ENCODE peak calls at places on chromosomes 11 and 22, in eight cellular contexts. T is spleen, U is Panc1, A is sigmoid colon, R is SK-N-MC, B is stomach, S is GM23338, H is upper lobe of left lung. Z is an unnamed sample.

GRCh38 chr11:111797145-111797581 is 31.0 kb upstream of the PPP2R1B start:
- DNase-seq in T (no peak), U (no peak), A (no peak), R (no peak), B (no peak), S (no peak), H (no peak), Z (no peak)

GRCh38 chr11:113006916-113007445 is 45.8 kb downstream of the NCAM1 start:
- DNase-seq in T (no peak), U (no peak), A (no peak), R (no peak), B (no peak), S (no peak), H (no peak), Z (no peak)

GRCh38 chr11:32323814-32324130 is 111.6 kb downstream of the WT1 start:
- DNase-seq in T (no peak), U (no peak), A (no peak), R (no peak), B (no peak), S (no peak), H (no peak), Z (no peak)

GRCh38 chr11:85748455-85748891 is 62.5 kb downstream of the SYTL2 start:
- DNase-seq in T (no peak), U (no peak), A (no peak), R (no peak), B (no peak), S (peak), H (no peak), Z (no peak)

GRCh38 chr11:62669420-62670161 is 1.9 kb upstream of the UQCC3 start:
- DNase-seq in T (no peak), U (no peak), A (no peak), R (no peak), B (no peak), S (peak), H (no peak), Z (no peak)

GRCh38 chr11:44970293-44970692 is 19.6 kb upstream of the TP53I11 start:
- DNase-seq in T (no peak), U (no peak), A (no peak), R (no peak), B (no peak), S (no peak), H (no peak), Z (no peak)

GRCh38 chr11:71084306-71085012 is 167.9 kb downstream of the SHANK2 start:
- DNase-seq in T (no peak), U (no peak), A (no peak), R (no peak), B (no peak), S (no peak), H (no peak), Z (no peak)

GRCh38 chr22:47375621-47376321 is 613.3 kb downstream of the TBC1D22A start:
- DNase-seq in T (peak), U (no peak), A (peak), R (no peak), B (no peak), S (no peak), H (peak), Z (no peak)

GRCh38 chr11:64583296-64584262 is 7.4 kb upstream of the SLC22A12 start:
- DNase-seq in T (peak), U (no peak), A (peak), R (no peak), B (no peak), S (no peak), H (no peak), Z (no peak)

GRCh38 chr22:37079668-37080171 is 28.2 kb downstream of the KCTD17 start:
- DNase-seq in T (peak), U (no peak), A (no peak), R (no peak), B (peak), S (no peak), H (peak), Z (no peak)

GRCh38 chr11:65696802-65697552 is 15.1 kb upstream of the KAT5 start:
- DNase-seq in T (no peak), U (no peak), A (no peak), R (no peak), B (no peak), S (no peak), H (no peak), Z (no peak)

GRCh38 chr11:131661137-131661536 is 290.7 kb downstream of the NTM start:
- DNase-seq in T (no peak), U (no peak), A (no peak), R (no peak), B (no peak), S (no peak), H (no peak), Z (no peak)

GRCh38 chr11:498297-499181 is 8.5 kb downstream of the RNH1 start:
- DNase-seq in T (no peak), U (no peak), A (no peak), R (no peak), B (no peak), S (no peak), H (no peak), Z (no peak)

GRCh38 chr11:495537-495931 is 11.5 kb downstream of the RNH1 start:
- DNase-seq in T (no peak), U (no peak), A (no peak), R (no peak), B (no peak), S (no peak), H (no peak), Z (no peak)

GRCh38 chr11:499201-500076 is 7.6 kb downstream of the RNH1 start:
- DNase-seq in T (no peak), U (no peak), A (no peak), R (no peak), B (no peak), S (no peak), H (peak), Z (no peak)

GRCh38 chr11:496834-497564 is 10.0 kb downstream of the RNH1 start:
- DNase-seq in T (no peak), U (no peak), A (no peak), R (no peak), B (no peak), S (peak), H (no peak), Z (no peak)

DNA sequence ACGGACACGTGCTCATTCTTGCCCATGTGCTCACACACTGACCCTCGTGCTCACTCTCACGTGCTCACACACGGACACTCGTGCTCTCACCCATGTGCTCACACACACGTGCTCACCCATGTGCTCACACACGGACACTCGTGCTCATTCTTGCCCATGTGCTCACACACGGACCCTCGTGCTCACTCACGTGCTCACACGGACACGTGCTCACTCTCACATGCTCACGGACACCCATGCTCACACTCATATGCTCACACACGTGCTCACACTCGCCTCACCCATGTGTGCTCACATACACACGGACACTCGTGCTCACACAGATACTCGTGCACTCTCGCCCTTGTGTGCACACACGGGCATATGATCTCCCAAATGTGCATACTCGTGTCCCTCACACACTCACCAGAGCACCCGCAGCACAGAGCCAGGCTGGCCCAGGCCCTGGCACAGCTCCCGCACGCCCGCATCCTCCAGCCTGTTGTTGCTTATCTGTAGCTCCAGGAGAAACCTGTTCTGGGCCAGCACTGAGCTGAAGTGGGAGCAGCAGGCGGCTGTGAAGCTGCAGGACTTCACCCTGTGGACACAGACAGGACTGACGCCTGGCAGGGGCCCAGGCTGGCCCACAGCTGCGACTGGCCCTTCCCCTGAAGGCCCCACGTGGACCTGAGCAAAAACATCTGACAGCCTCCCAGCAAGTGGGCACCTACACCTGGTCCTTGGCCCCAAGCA is 9.3 kb downstream of the RNH1 start:
- DNase-seq in T (no peak), U (no peak), A (no peak), R (no peak), B (no peak), S (no peak), H (no peak), Z (no peak)
- TF ChIP-seq POLR2AphosphoS5 in T (peak), U (no peak), A (no peak), R (no peak), B (no peak), S (no peak), H (no peak), Z (no peak)

DNA sequence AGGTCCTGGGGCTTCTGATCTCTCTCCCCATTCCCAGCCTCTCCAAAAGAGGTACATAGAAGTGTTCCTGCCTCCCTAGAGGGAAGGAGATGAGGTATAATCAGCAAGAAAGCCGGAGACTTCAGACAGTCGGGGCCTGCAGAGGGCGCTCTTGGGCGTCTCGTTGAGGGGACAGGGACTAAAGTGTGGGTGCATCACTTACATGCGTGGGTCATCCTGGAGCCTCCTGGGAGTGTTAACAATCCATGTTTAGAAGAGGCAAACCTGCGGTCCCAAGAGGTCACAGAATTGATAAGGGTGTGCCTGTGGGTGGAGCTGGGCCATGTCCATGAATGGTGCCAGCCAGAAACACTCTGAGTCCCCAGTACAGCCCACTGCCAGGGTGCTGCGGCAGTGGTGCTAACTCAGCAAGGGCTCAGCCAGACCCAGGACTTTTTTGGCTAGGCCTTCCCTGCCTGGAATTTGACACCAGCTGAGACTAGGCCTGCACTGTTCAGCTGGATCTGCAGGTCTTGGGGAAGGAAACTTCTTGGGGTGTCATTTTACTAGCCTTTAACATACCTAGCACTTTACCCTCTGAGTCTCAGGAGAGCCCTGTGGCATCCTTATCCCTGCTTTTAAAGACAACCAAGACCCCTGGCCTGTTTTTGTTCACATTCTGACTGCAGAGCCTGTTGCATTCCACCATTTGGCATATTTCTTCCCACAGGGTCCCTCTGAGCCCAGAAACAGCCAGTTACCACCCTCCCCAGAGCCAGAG is 5.5 kb downstream of the YDJC start:
- DNase-seq in T (no peak), U (no peak), A (no peak), R (no peak), B (no peak), S (peak), H (no peak), Z (no peak)
- TF ChIP-seq POLR2AphosphoS5 in T (no peak), U (peak), A (no peak), R (no peak), B (no peak), S (no peak), H (no peak), Z (no peak)

DNA sequence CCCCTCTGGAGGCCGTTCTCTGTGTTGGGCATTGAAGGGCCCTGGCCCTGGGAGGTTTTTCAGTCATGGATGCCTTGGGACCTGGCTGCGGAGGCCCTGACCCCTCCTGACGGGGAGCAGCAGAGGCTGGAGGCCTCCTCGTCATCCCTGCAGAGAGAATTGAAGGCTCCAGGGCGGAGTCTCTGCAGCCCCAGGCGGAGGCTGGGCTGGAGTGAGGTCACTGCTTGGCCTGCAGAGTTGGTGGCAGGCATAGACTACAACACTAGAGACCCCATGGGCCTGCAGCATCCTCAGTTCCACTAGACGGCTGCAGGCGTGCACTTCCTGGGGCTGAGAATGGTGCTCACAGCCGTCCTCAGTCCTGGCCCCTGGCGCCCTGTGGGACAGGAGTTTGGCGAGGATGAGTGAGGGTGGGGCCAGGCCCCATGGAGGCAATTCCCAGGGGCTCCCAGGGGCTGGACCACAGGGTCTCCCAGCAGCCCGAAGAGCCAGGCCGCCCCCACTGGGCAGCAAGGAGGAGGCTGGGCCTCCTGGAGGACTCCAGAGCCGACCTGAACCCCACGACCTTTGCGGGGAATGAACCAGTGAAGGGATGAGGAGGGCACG is 1194.9 kb downstream of the BRD1 start:
- DNase-seq in T (no peak), U (no peak), A (no peak), R (no peak), B (no peak), S (no peak), H (no peak), Z (no peak)
- TF ChIP-seq POLR2AphosphoS5 in T (no peak), U (no peak), A (no peak), R (no peak), B (no peak), S (no peak), H (no peak), Z (no peak)

GRCh38 chr11:114308689-114309089 is 12.5 kb downstream of the NNMT start:
- DNase-seq in T (no peak), U (no peak), A (no peak), R (no peak), B (no peak), S (no peak), H (peak), Z (no peak)
- TF ChIP-seq POLR2AphosphoS5 in T (peak), U (no peak), A (peak), R (no peak), B (peak), S (no peak), H (peak), Z (no peak)

GRCh38 chr11:76120513-76121081 is 85.7 kb downstream of the WNT11 start:
- DNase-seq in T (no peak), U (no peak), A (no peak), R (no peak), B (no peak), S (peak), H (no peak), Z (no peak)
- TF ChIP-seq POLR2AphosphoS5 in T (no peak), U (no peak), A (no peak), R (no peak), B (no peak), S (no peak), H (no peak), Z (peak)